ENCODE peak calls at places on chromosomes 1 and 21, in six cellular contexts. I is CD8-positive, alpha-beta T cell; G is fibroblast of the conjunctiva; L is GM06990; H is stimulated activated CD8-positive, alpha-beta memory T cell treated with anti-CD3 and anti-CD28 coated beads, Interleukin-7, amount 100 ng/mL, for 1 hour; Q is DMS53. Z is an unnamed sample.

GRCh38 chr21:23384679-23385078 is 2222.6 kb downstream of the MRPL39 start:
- DNase-seq in L (no peak), Q (no peak), H (no peak), G (no peak), I (no peak), Z (no peak)

GRCh38 chr1:28640766-28641165 is 2.1 kb downstream of the TAF12 start:
- DNase-seq in H (no peak), Q (peak), L (no peak), G (no peak), I (peak), Z (peak)

GRCh38 chr1:229238674-229239415 is 32.1 kb upstream of the RAB4A start:
- DNase-seq in L (no peak), Q (no peak), H (no peak), I (no peak), G (no peak), Z (no peak)

GRCh38 chr21:43609501-43610340 is 49.6 kb downstream of the HSF2BP start:
- DNase-seq in Q (peak), H (no peak), L (no peak), G (peak), I (no peak), Z (peak)

GRCh38 chr1:18639335-18640055 is 8.8 kb downstream of the PAX7 start:
- DNase-seq in L (no peak), G (no peak), I (no peak), H (no peak), Q (no peak), Z (no peak)

GRCh38 chr1:93844262-93845045 is 34.6 kb downstream of the DNTTIP2 start:
- DNase-seq in Q (peak), G (peak), I (peak), L (peak), H (no peak), Z (peak)

GRCh38 chr1:103146143-103146542 is 37.8 kb upstream of the COL11A1 start:
- DNase-seq in L (no peak), Q (no peak), I (no peak), H (no peak), G (no peak), Z (peak)

GRCh38 chr1:1066403-1067283 is 7.5 kb downstream of the RNF223 start:
- DNase-seq in G (no peak), H (no peak), I (peak), L (no peak), Q (peak), Z (no peak)

GRCh38 chr1:2612591-2613365 is 20.0 kb downstream of the MMEL1 start:
- DNase-seq in Q (no peak), G (no peak), L (no peak), I (no peak), H (no peak), Z (no peak)

GRCh38 chr1:45411510-45411899 is 71.3 kb upstream of the MUTYH start:
- DNase-seq in Q (no peak), I (no peak), L (no peak), H (no peak), G (no peak), Z (no peak)

GRCh38 chr21:17514124-17514481 is 1.3 kb downstream of the CXADR start:
- DNase-seq in H (no peak), I (no peak), G (no peak), L (no peak), Q (peak), Z (peak)

Z was measured in astrocyte of the hippocampus.